ENCODE peak calls at places on chromosomes 5 and 9, in ten cellular contexts. W is activated CD8-positive, alpha-beta memory T cell treated with anti-CD3 and anti-CD28 coated beads, Interleukin-2, amount 10 ng/mL, durations not matched to agents 7 days and 5 days; I is activated gamma-delta T cell treated with anti-CD3 and anti-CD28 coated beads, Interleukin-2, amount 50 U/mL, for 16 hours; C is activated T-cell treated with anti-CD3 and anti-CD28 coated beads for 1 hour; G is activated CD4-positive, alpha-beta T cell treated with anti-CD3 and anti-CD28 coated beads, Interleukin-2, amount 50 U/mL, for 1 hour; Q is T-helper 9 cell; O is A549; F is effector memory CD8-positive, alpha-beta T cell; R is stimulated activated CD4-positive, alpha-beta T cell treated with anti-CD3 and anti-CD28 coated beads, Interleukin-15, amount 100 ng/mL, for 1 hour; A is amniotic stem cell. Z is an unnamed sample.

GRCh38 chr9:112754578-112754977 is 4.0 kb downstream of the SNX30 start:
- DNase-seq in C (peak), G (no peak), F (peak), Q (peak), O (no peak), W (peak), A (no peak), R (no peak), I (peak), Z (no peak)

GRCh38 chr5:154002093-154002492 is 36.6 kb downstream of the FAM114A2 start:
- DNase-seq in O (no peak), I (no peak), W (no peak), F (no peak), A (no peak), R (no peak), C (no peak), Q (no peak), G (no peak), Z (no peak)

GRCh38 chr5:147098233-147098790 is 136.5 kb upstream of the STK32A start:
- DNase-seq in A (peak), F (no peak), R (no peak), Q (no peak), W (no peak), O (peak), C (no peak), I (no peak), G (no peak), Z (no peak)

GRCh38 chr5:136985785-136986475 is 513.2 kb downstream of the SPOCK1 start:
- DNase-seq in I (no peak), R (no peak), W (no peak), Q (no peak), C (no peak), G (no peak), A (no peak), O (no peak), F (no peak), Z (no peak)

GRCh38 chr9:93549636-93550035 is 26.7 kb upstream of the PHF2 start:
- DNase-seq in F (no peak), O (no peak), R (no peak), W (no peak), I (no peak), C (no peak), G (no peak), A (no peak), Q (no peak), Z (no peak)

GRCh38 chr5:124372457-124372856 is 374.0 kb downstream of the ZNF608 start:
- DNase-seq in Q (no peak), A (no peak), R (no peak), F (no peak), C (no peak), W (no peak), I (no peak), O (no peak), G (no peak), Z (no peak)

GRCh38 chr9:27110181-27110580 is 1.2 kb downstream of the TEK start:
- DNase-seq in I (no peak), O (no peak), Q (no peak), W (no peak), R (no peak), A (no peak), C (no peak), G (no peak), F (no peak), Z (no peak)

GRCh38 chr9:6195714-6196360 is 19.8 kb upstream of the IL33 start:
- DNase-seq in W (no peak), G (no peak), O (no peak), A (no peak), I (no peak), R (no peak), Q (no peak), C (no peak), F (no peak), Z (no peak)

GRCh38 chr5:9922719-9923118 is 292.6 kb upstream of the TAS2R1 start:
- DNase-seq in A (no peak), G (no peak), O (peak), Q (no peak), I (no peak), W (no peak), R (no peak), F (no peak), C (no peak), Z (no peak)

GRCh38 chr5:115796656-115797055 is 19.8 kb downstream of the CDO1 start:
- DNase-seq in G (no peak), Q (no peak), A (no peak), C (no peak), R (no peak), O (no peak), I (no peak), W (no peak), F (no peak), Z (no peak)

GRCh38 chr9:89484475-89485404 is 13.2 kb downstream of the SEMA4D start:
- DNase-seq in O (no peak), G (no peak), I (no peak), R (no peak), W (no peak), Q (no peak), A (no peak), F (no peak), C (no peak), Z (no peak)

GRCh38 chr5:124235031-124235562 is 511.3 kb downstream of the ZNF608 start:
- DNase-seq in I (no peak), F (no peak), R (no peak), A (no peak), G (no peak), C (no peak), W (no peak), Q (no peak), O (no peak), Z (no peak)

GRCh38 chr5:97062046-97062445 is 80.4 kb downstream of the LIX1 start:
- DNase-seq in F (no peak), C (no peak), O (no peak), A (no peak), G (no peak), Q (no peak), R (no peak), I (no peak), W (no peak), Z (no peak)

GRCh38 chr9:78857371-78858225 is 560.7 kb downstream of the PSAT1 start:
- DNase-seq in Q (no peak), G (no peak), F (no peak), R (no peak), W (no peak), I (no peak), O (no peak), A (no peak), C (no peak), Z (no peak)